ENCODE peak calls at places on chromosomes 1 and 21, in eight cellular contexts. One of them, this sample, is unnamed.

GRCh38 chr1:3670823-3671251 is 18.5 kb downstream of the TP73 start:
- DNase-seq in CD8-positive, alpha-beta memory T cell: no peak
- DNase-seq in T-helper 9 cell: no peak
- DNase-seq in cerebellar nuclear complex: no peak
- DNase-seq in stimulated activated CD8-positive, alpha-beta memory T cell treated with anti-CD3 and anti-CD28 coated beads, Interleukin-12 subunit alpha, Interleukin-12 subunit beta, amount 100 ng/mL, for 4 hours: no peak
- DNase-seq in hepatocyte: no peak
- DNase-seq in hippocampal formation: no peak
- DNase-seq in islet precursor cell: no peak
- DNase-seq in this sample: no peak

GRCh38 chr21:38472709-38473108 is 25.6 kb downstream of the ERG start:
- DNase-seq in CD8-positive, alpha-beta memory T cell: no peak
- DNase-seq in T-helper 9 cell: no peak
- DNase-seq in cerebellar nuclear complex: no peak
- DNase-seq in stimulated activated CD8-positive, alpha-beta memory T cell treated with anti-CD3 and anti-CD28 coated beads, Interleukin-12 subunit alpha, Interleukin-12 subunit beta, amount 100 ng/mL, for 4 hours: no peak
- DNase-seq in hepatocyte: no peak
- DNase-seq in hippocampal formation: no peak
- DNase-seq in islet precursor cell: no peak
- DNase-seq in this sample: no peak

GRCh38 chr1:229229137-229229720 is 41.7 kb upstream of the RAB4A start:
- DNase-seq in CD8-positive, alpha-beta memory T cell: no peak
- DNase-seq in T-helper 9 cell: no peak
- DNase-seq in cerebellar nuclear complex: no peak
- DNase-seq in stimulated activated CD8-positive, alpha-beta memory T cell treated with anti-CD3 and anti-CD28 coated beads, Interleukin-12 subunit alpha, Interleukin-12 subunit beta, amount 100 ng/mL, for 4 hours: no peak
- DNase-seq in hepatocyte: peak
- DNase-seq in hippocampal formation: no peak
- DNase-seq in islet precursor cell: peak
- DNase-seq in this sample: no peak

GRCh38 chr1:56377407-56377806 is 202.0 kb downstream of the PLPP3 start:
- DNase-seq in CD8-positive, alpha-beta memory T cell: no peak
- DNase-seq in T-helper 9 cell: no peak
- DNase-seq in cerebellar nuclear complex: no peak
- DNase-seq in stimulated activated CD8-positive, alpha-beta memory T cell treated with anti-CD3 and anti-CD28 coated beads, Interleukin-12 subunit alpha, Interleukin-12 subunit beta, amount 100 ng/mL, for 4 hours: no peak
- DNase-seq in hepatocyte: no peak
- DNase-seq in hippocampal formation: no peak
- DNase-seq in islet precursor cell: no peak
- DNase-seq in this sample: no peak

GRCh38 chr1:7808253-7808844 is 24.3 kb downstream of the PER3 start:
- DNase-seq in CD8-positive, alpha-beta memory T cell: no peak
- DNase-seq in T-helper 9 cell: no peak
- DNase-seq in cerebellar nuclear complex: no peak
- DNase-seq in stimulated activated CD8-positive, alpha-beta memory T cell treated with anti-CD3 and anti-CD28 coated beads, Interleukin-12 subunit alpha, Interleukin-12 subunit beta, amount 100 ng/mL, for 4 hours: no peak
- DNase-seq in hepatocyte: peak
- DNase-seq in hippocampal formation: no peak
- DNase-seq in islet precursor cell: no peak
- DNase-seq in this sample: no peak

GRCh38 chr1:19648689-19649088 is 4.6 kb downstream of the NBL1 start:
- DNase-seq in CD8-positive, alpha-beta memory T cell: no peak
- DNase-seq in T-helper 9 cell: no peak
- DNase-seq in cerebellar nuclear complex: no peak
- DNase-seq in stimulated activated CD8-positive, alpha-beta memory T cell treated with anti-CD3 and anti-CD28 coated beads, Interleukin-12 subunit alpha, Interleukin-12 subunit beta, amount 100 ng/mL, for 4 hours: no peak
- DNase-seq in hepatocyte: peak
- DNase-seq in hippocampal formation: no peak
- DNase-seq in islet precursor cell: no peak
- DNase-seq in this sample: no peak

GRCh38 chr1:106675558-106675957 is 380.9 kb upstream of the PRMT6 start:
- DNase-seq in CD8-positive, alpha-beta memory T cell: no peak
- DNase-seq in T-helper 9 cell: no peak
- DNase-seq in cerebellar nuclear complex: no peak
- DNase-seq in stimulated activated CD8-positive, alpha-beta memory T cell treated with anti-CD3 and anti-CD28 coated beads, Interleukin-12 subunit alpha, Interleukin-12 subunit beta, amount 100 ng/mL, for 4 hours: no peak
- DNase-seq in hepatocyte: no peak
- DNase-seq in hippocampal formation: no peak
- DNase-seq in islet precursor cell: no peak
- DNase-seq in this sample: no peak

GRCh38 chr21:41321211-41321907 is 4.8 kb downstream of the FAM3B start:
- DNase-seq in CD8-positive, alpha-beta memory T cell: no peak
- DNase-seq in T-helper 9 cell: no peak
- DNase-seq in cerebellar nuclear complex: no peak
- DNase-seq in stimulated activated CD8-positive, alpha-beta memory T cell treated with anti-CD3 and anti-CD28 coated beads, Interleukin-12 subunit alpha, Interleukin-12 subunit beta, amount 100 ng/mL, for 4 hours: no peak
- DNase-seq in hepatocyte: no peak
- DNase-seq in hippocampal formation: no peak
- DNase-seq in islet precursor cell: no peak
- DNase-seq in this sample: no peak

GRCh38 chr1:41449326-41449921 is 35.1 kb downstream of the EDN2 start:
- DNase-seq in CD8-positive, alpha-beta memory T cell: no peak
- DNase-seq in T-helper 9 cell: no peak
- DNase-seq in cerebellar nuclear complex: no peak
- DNase-seq in stimulated activated CD8-positive, alpha-beta memory T cell treated with anti-CD3 and anti-CD28 coated beads, Interleukin-12 subunit alpha, Interleukin-12 subunit beta, amount 100 ng/mL, for 4 hours: no peak
- DNase-seq in hepatocyte: no peak
- DNase-seq in hippocampal formation: no peak
- DNase-seq in islet precursor cell: peak
- DNase-seq in this sample: no peak

GRCh38 chr1:171219751-171220385 is 28.4 kb upstream of the FMO1 start:
- DNase-seq in CD8-positive, alpha-beta memory T cell: no peak
- DNase-seq in T-helper 9 cell: no peak
- DNase-seq in cerebellar nuclear complex: no peak
- DNase-seq in stimulated activated CD8-positive, alpha-beta memory T cell treated with anti-CD3 and anti-CD28 coated beads, Interleukin-12 subunit alpha, Interleukin-12 subunit beta, amount 100 ng/mL, for 4 hours: no peak
- DNase-seq in hepatocyte: no peak
- DNase-seq in hippocampal formation: no peak
- DNase-seq in islet precursor cell: peak
- DNase-seq in this sample: no peak

GRCh38 chr21:46189959-46190490 is 5.8 kb upstream of the SPATC1L start:
- DNase-seq in CD8-positive, alpha-beta memory T cell: no peak
- DNase-seq in T-helper 9 cell: no peak
- DNase-seq in cerebellar nuclear complex: no peak
- DNase-seq in stimulated activated CD8-positive, alpha-beta memory T cell treated with anti-CD3 and anti-CD28 coated beads, Interleukin-12 subunit alpha, Interleukin-12 subunit beta, amount 100 ng/mL, for 4 hours: no peak
- DNase-seq in hepatocyte: peak
- DNase-seq in hippocampal formation: no peak
- DNase-seq in islet precursor cell: peak
- DNase-seq in this sample: no peak

This sample was measured in memory B cell.